ENCODE peak calls at places on chromosomes 7 and 10, in eight cellular contexts. K is cardiac muscle cell, F is uterus, I is heart left ventricle, D is BJ, T is lung, J is left ventricle myocardium inferior, Q is fibroblast of mammary gland. Y is an unnamed sample.

GRCh38 chr7:151199196-151199874 is 11.0 kb downstream of the H2BK1 start:
- DNase-seq in D (no peak), J (no peak), Q (no peak), F (peak), T (no peak), I (no peak), K (no peak), Y (no peak)

GRCh38 chr10:93080350-93081046 is 6.8 kb downstream of the CYP26A1 start:
- DNase-seq in I (peak), F (no peak), T (peak), J (peak), K (peak), Q (peak), D (no peak), Y (no peak)

GRCh38 chr10:3886191-3886590 is 101.2 kb upstream of the KLF6 start:
- DNase-seq in Q (peak), J (peak), T (no peak), F (peak), D (no peak), K (peak), I (peak), Y (no peak)

GRCh38 chr7:121259826-121260225 is 69.0 kb upstream of the WNT16 start:
- DNase-seq in I (no peak), J (no peak), D (no peak), T (no peak), K (no peak), Q (no peak), F (no peak), Y (no peak)

GRCh38 chr7:113764401-113765035 is 154.3 kb downstream of the PPP1R3A start:
- DNase-seq in J (no peak), Q (no peak), D (no peak), I (no peak), F (no peak), K (no peak), T (no peak), Y (no peak)

GRCh38 chr7:75966209-75966961 is 28.0 kb downstream of the TMEM120A start:
- DNase-seq in I (peak), K (no peak), F (peak), D (peak), T (no peak), Q (peak), J (peak), Y (no peak)

GRCh38 chr7:45677311-45677900 is 103.2 kb downstream of the ADCY1 start:
- DNase-seq in I (no peak), D (no peak), K (no peak), T (no peak), Q (no peak), F (no peak), J (no peak), Y (no peak)

GRCh38 chr7:45053401-45053800 is 35.4 kb downstream of the NACAD start:
- DNase-seq in J (no peak), K (no peak), T (no peak), Q (no peak), F (no peak), I (no peak), D (no peak), Y (no peak)

GRCh38 chr7:27129729-27130539 is 623 bp downstream of the HOXA4 start:
- DNase-seq in T (no peak), F (peak), J (no peak), Q (no peak), D (no peak), I (no peak), K (no peak), Y (no peak)

GRCh38 chr10:84715911-84716310 is 387.5 kb downstream of the CCSER2 start:
- DNase-seq in D (no peak), J (no peak), K (peak), I (no peak), Q (peak), F (no peak), T (no peak), Y (peak)

GRCh38 chr7:139651308-139651707 is 126.5 kb downstream of the HIPK2 start:
- DNase-seq in Q (peak), K (peak), T (no peak), I (no peak), F (no peak), D (no peak), J (no peak), Y (no peak)

GRCh38 chr7:52826515-52826914 is 208.9 kb upstream of the POM121L12 start:
- DNase-seq in T (no peak), D (no peak), I (no peak), Q (no peak), F (no peak), K (no peak), J (no peak), Y (no peak)

GRCh38 chr7:1175967-1176851 is 16.2 kb upstream of the ZFAND2A start:
- DNase-seq in D (no peak), K (peak), T (peak), J (peak), I (peak), F (peak), Q (peak), Y (no peak)

GRCh38 chr7:2116903-2117680 is 115.7 kb downstream of the MAD1L1 start:
- DNase-seq in K (no peak), T (no peak), Q (no peak), I (peak), D (no peak), F (peak), J (peak), Y (no peak)

GRCh38 chr10:9081253-9081652 is 1026.8 kb downstream of the GATA3 start:
- DNase-seq in F (no peak), J (no peak), K (no peak), D (no peak), T (no peak), I (no peak), Q (no peak), Y (no peak)

GRCh38 chr10:133042816-133043215 is 44.9 kb upstream of the ADGRA1 start:
- DNase-seq in Q (no peak), D (no peak), T (no peak), I (no peak), K (no peak), F (no peak), J (no peak), Y (no peak)

GRCh38 chr7:106442476-106442875 is 157.7 kb upstream of the NAMPT start:
- DNase-seq in K (no peak), Q (no peak), D (no peak), F (no peak), J (no peak), I (no peak), T (no peak), Y (no peak)
- TF ChIP-seq CTCF in K (no peak), Q (no peak), D (no peak), F (no peak), J (no peak), I (no peak), T (no peak), Y (no peak)

DNA sequence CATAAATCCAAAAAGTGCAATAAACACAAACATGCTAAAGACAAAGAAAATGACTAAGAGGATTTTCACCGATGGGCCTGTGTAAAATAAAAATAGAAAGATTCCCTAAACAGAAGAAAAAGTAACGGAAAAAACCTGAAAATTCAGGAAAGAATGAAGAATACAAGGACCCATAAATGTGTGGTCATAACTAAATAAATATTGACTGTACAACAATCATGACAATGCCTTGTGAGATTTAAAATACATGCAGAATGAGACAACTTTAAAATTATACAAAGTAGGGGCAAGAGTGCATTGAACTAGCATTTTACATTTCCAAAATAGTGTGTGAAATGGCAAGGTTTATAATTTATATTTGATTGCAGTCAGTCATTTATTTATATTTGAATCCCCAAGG is 409.1 kb upstream of the ANKRD30A start:
- DNase-seq in J (no peak), F (no peak), I (no peak), K (no peak), T (no peak), Q (no peak), D (no peak), Y (no peak)
- H3K4me3 ChIP-seq in J (no peak), F (no peak), I (no peak), K (no peak), T (no peak), Q (no peak), D (no peak), Y (no peak)

GRCh38 chr10:73246322-73246782 is 703 bp downstream of the DNAJC9 start:
- DNase-seq in T (no peak), D (no peak), F (no peak), K (no peak), Q (no peak), I (no peak), J (no peak), Y (no peak)

GRCh38 chr10:73248259-73248724 is 1.2 kb upstream of the DNAJC9 start:
- DNase-seq in D (no peak), F (no peak), J (no peak), Q (peak), I (no peak), K (no peak), T (no peak), Y (no peak)

GRCh38 chr10:73244866-73245477 is 2.1 kb downstream of the DNAJC9 start:
- DNase-seq in Q (peak), F (no peak), D (no peak), I (no peak), K (no peak), J (no peak), T (no peak), Y (no peak)

GRCh38 chr10:73247509-73248258 is 629 bp upstream of the DNAJC9 start:
- DNase-seq in Q (peak), J (no peak), D (no peak), F (no peak), T (no peak), K (no peak), I (no peak), Y (no peak)

GRCh38 chr10:73246783-73247508 is at the start of gene DNAJC9:
- DNase-seq in T (peak), K (peak), J (peak), Q (peak), I (peak), F (peak), D (peak), Y (no peak)
- TF ChIP-seq CTCF in T (no peak), K (no peak), J (no peak), Q (no peak), I (peak), F (no peak), D (no peak), Y (no peak)

DNA sequence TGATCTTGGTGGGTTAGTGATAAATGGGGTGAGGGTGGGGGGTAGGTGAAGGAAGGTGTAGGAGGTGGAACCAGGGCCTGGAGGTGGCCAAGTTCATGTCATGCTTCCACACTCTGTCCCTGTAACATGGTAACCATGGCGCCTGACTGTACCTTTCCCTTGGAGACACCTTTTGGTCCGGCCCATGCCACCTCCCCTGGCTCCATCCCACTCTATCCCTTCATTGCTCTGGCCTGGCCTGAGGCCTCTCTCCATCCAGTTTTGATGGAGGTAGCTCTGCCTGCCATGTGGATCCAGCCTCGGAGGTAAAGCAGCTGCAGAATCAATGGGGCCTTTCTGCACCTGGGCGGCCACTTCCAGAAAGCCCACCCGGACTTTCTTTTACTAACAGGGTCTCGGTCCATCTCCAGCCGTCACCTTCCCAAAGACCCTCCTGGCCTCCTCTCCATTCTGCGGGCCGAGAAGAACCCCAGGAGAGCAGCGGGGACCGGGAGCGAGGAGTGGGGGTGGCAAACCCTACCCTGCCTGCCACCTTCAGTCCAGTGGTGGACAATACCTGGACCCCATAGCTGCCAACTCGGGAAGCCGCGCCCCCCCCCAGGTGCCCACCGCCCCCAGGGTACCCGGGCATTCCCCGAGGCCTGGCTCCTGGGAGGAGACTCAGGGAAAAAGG is 504 bp upstream of the TRRAP start:
- DNase-seq in J (no peak), T (no peak), F (no peak), I (no peak), D (no peak), K (no peak), Q (no peak), Y (no peak)
- H3K4me3 ChIP-seq in J (peak), T (peak), F (peak), I (peak), D (peak), K (peak), Q (peak), Y (peak)

GRCh38 chr7:24883632-24884013 is 96.4 kb downstream of the OSBPL3 start:
- DNase-seq in J (no peak), K (no peak), T (no peak), I (no peak), Q (no peak), D (no peak), F (no peak), Y (no peak)

GRCh38 chr7:24882989-24883631 is 96.9 kb downstream of the OSBPL3 start:
- DNase-seq in J (peak), Q (peak), K (no peak), T (no peak), F (peak), I (peak), D (peak), Y (peak)

GRCh38 chr7:24879281-24879680 is 100.7 kb downstream of the OSBPL3 start:
- DNase-seq in I (no peak), D (no peak), K (no peak), J (no peak), F (no peak), Q (peak), T (no peak), Y (no peak)

GRCh38 chr7:24880886-24881285 is 99.1 kb downstream of the OSBPL3 start:
- DNase-seq in K (peak), I (no peak), T (no peak), Q (no peak), J (no peak), D (no peak), F (no peak), Y (no peak)

DNA sequence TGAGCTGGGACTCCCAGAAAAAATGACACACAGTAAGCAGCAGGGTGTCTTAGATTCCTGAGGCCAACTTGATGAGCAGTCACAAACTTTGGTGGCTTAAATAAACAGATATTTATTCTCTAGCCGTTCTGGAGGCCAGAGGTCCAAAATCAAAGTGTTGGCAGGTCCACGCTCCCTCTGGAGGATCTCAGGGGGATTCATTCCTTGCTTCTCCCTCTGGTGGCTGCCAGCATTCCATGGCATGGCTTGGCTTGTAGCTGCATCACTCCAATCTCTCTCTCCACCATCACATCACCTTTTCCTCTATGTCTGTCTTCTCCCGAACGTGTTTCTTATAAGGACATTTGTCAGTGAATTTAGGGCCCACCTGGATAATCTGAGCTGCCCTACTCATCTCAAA is 98.4 kb downstream of the OSBPL3 start:
- DNase-seq in Q (no peak), J (no peak), I (no peak), D (no peak), K (no peak), F (no peak), T (no peak), Y (no peak)
- TF ChIP-seq CTCF in Q (peak), J (no peak), I (no peak), D (no peak), K (no peak), F (no peak), T (no peak), Y (peak)

GRCh38 chr10:44864042-44864436 is 47.1 kb upstream of the TMEM72 start:
- DNase-seq in K (peak), J (no peak), T (no peak), Q (peak), I (no peak), F (peak), D (no peak), Y (no peak)
- H3K4me3 ChIP-seq in K (peak), J (peak), T (no peak), Q (peak), I (peak), F (peak), D (peak), Y (peak)

DNA sequence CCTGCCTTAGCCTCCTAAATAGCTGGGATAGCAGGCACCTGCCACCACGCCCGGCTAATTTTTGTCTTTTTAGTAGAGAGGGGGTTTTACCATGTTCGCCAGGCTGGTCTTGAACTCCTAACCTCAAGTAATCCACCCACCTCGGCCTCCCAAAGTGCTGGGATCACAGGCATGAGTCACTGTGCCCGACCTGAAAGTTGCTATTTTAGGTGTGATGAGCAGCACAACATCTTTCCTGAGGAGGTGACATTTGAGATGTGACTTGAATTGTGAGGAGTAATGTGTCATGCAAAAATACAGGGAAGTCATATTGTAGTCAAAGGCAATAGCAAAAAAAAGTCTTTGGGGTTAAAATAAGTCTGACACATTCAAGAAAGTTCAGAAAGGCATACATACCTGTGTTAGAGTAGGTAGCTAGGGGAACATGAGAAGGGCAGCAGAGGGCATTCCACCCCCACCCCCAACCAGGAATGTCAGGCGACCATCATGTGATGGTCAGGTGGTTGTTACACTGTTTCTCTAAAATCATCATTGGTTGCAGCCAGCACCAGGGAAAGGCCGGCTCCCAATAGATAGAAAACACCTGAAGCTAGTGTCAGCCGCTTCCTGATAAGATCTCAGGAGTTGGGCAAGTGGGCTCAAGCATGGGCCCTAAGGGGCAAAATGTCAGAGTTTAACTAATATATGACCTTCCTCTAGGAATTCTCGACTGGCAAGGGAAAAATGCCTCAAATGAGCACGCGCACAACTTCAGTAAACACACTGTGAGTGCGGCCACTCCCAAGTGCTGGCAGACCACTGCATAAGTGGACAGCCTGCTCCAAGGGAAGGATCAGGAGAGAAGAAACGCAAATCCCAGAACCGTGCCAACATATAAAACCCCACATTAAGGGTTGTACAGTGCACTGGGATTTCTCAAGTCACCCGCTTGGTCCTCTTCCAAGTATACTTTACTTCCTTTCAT is at the start of gene TACC2:
- DNase-seq in J (no peak), Q (no peak), K (no peak), T (peak), F (no peak), D (no peak), I (no peak), Y (no peak)
- TF ChIP-seq CTCF in J (no peak), Q (no peak), K (no peak), T (no peak), F (no peak), D (no peak), I (no peak), Y (no peak)

GRCh38 chr10:50416885-50417284 is 165.6 kb upstream of the ASAH2 start:
- DNase-seq in K (no peak), Q (no peak), F (no peak), J (no peak), D (no peak), I (no peak), T (no peak), Y (no peak)
- H3K4me3 ChIP-seq in K (no peak), Q (peak), F (no peak), J (peak), D (peak), I (peak), T (no peak), Y (peak)

GRCh38 chr10:99172130-99172738 is 63.4 kb downstream of the HPSE2 start:
- DNase-seq in J (no peak), D (peak), K (peak), Q (peak), T (no peak), I (no peak), F (no peak), Y (peak)
- TF ChIP-seq CTCF in J (peak), D (peak), K (peak), Q (peak), T (no peak), I (peak), F (no peak), Y (peak)

GRCh38 chr7:6691609-6692106 is 15.1 kb downstream of the ZNF12 start:
- DNase-seq in D (no peak), I (no peak), J (no peak), F (no peak), T (no peak), K (no peak), Q (peak), Y (no peak)
- H3K4me3 ChIP-seq in D (no peak), I (no peak), J (no peak), F (no peak), T (no peak), K (no peak), Q (no peak), Y (no peak)